ENCODE peak calls at places on chromosomes 4 and X, in nine cellular contexts. F, N, T, G, D, Q, U, W and I are unnamed samples.

GRCh38 chr4:174154455-174154854 is 129.0 kb downstream of the FBXO8 start:
- DNase-seq in W (no peak), G (no peak), Q (peak), F (peak), D (no peak), U (peak), N (peak), T (no peak), I (no peak)

GRCh38 chr4:125434136-125434535 is 119.4 kb downstream of the FAT4 start:
- DNase-seq in G (no peak), W (no peak), T (no peak), D (no peak), F (no peak), U (peak), Q (no peak), N (no peak), I (no peak)

GRCh38 chr4:186695392-186695791 is 28.3 kb downstream of the FAT1 start:
- DNase-seq in W (no peak), D (no peak), T (no peak), U (no peak), N (no peak), F (no peak), Q (no peak), G (no peak), I (no peak)

GRCh38 chr4:118953276-118953675 is 64.6 kb downstream of the SYNPO2 start:
- DNase-seq in G (no peak), W (no peak), N (no peak), D (no peak), F (no peak), T (no peak), Q (no peak), U (no peak), I (no peak)

GRCh38 chrX:35244088-35244741 is 301.6 kb downstream of the FAM47B start:
- DNase-seq in W (no peak), D (no peak), N (no peak), Q (no peak), F (no peak), G (no peak), U (no peak), T (no peak), I (no peak)

GRCh38 chr4:153931804-153932203 is 142.9 kb upstream of the SFRP2 start:
- DNase-seq in W (no peak), T (no peak), Q (no peak), D (no peak), U (no peak), N (no peak), F (no peak), G (no peak), I (no peak)

GRCh38 chrX:10555846-10556245 is 64.5 kb downstream of the MID1 start:
- DNase-seq in G (no peak), F (no peak), U (no peak), Q (no peak), N (no peak), T (no peak), W (no peak), D (no peak), I (no peak)

GRCh38 chr4:114383721-114384120 is 214.9 kb upstream of the UGT8 start:
- DNase-seq in W (no peak), G (no peak), U (peak), N (peak), D (no peak), Q (no peak), T (no peak), F (peak), I (no peak)

GRCh38 chr4:164807611-164808010 is 53.7 kb downstream of the SMIM31 start:
- DNase-seq in W (no peak), G (no peak), Q (no peak), D (no peak), F (peak), T (no peak), N (no peak), U (no peak), I (no peak)

GRCh38 chr4:55754754-55755350 is 64.7 kb upstream of the EXOC1L start:
- DNase-seq in U (no peak), F (peak), G (no peak), W (no peak), D (no peak), Q (no peak), N (no peak), T (no peak), I (no peak)

GRCh38 chr4:100707786-100708185 is 190.0 kb upstream of the EMCN start:
- DNase-seq in G (no peak), D (no peak), T (no peak), W (no peak), N (no peak), Q (no peak), F (no peak), U (no peak), I (no peak)

GRCh38 chr4:40452490-40452813 is 117.3 kb downstream of the CHRNA9 start:
- DNase-seq in D (no peak), Q (no peak), T (no peak), F (no peak), N (no peak), G (no peak), U (no peak), W (no peak), I (no peak)

GRCh38 chrX:86981326-86981890 is 536.2 kb upstream of the KLHL4 start:
- DNase-seq in T (no peak), U (no peak), G (no peak), D (no peak), W (no peak), Q (no peak), N (no peak), F (no peak), I (no peak)